ENCODE peak calls at places on chromosomes 12 and 14, in four cellular contexts. E, I, U and V are unnamed samples.

GRCh38 chr12:27337376-27337775 is 4.7 kb downstream of the BMAL2 start:
- DNase-seq in E (no peak), I (no peak), U (no peak), V (no peak)

GRCh38 chr12:15677696-15678095 is 111.5 kb downstream of the EPS8 start:
- DNase-seq in U (no peak), I (no peak), E (no peak), V (no peak)

GRCh38 chr12:103169-103981 is 36.8 kb downstream of the IQSEC3 start:
- DNase-seq in U (no peak), I (no peak), E (no peak), V (no peak)

GRCh38 chr14:77965919-77966435 is 166.1 kb downstream of the ADCK1 start:
- DNase-seq in U (no peak), E (peak), I (peak), V (peak)

GRCh38 chr12:110780448-110780847 is 37.8 kb upstream of the PPP1CC start:
- DNase-seq in E (no peak), I (no peak), U (no peak), V (no peak)

GRCh38 chr14:65850429-65851145 is 438.1 kb downstream of the FUT8 start:
- DNase-seq in U (peak), I (no peak), E (no peak), V (no peak)

GRCh38 chr14:41749425-41749824 is 142.7 kb downstream of the LRFN5 start:
- DNase-seq in I (peak), E (no peak), U (no peak), V (peak)

GRCh38 chr14:65301862-65302539 is 110.5 kb upstream of the FUT8 start:
- DNase-seq in U (no peak), E (no peak), I (no peak), V (no peak)